ENCODE peak calls at places on chromosomes 13 and 19, in four cellular contexts. T is activated CD4-positive, alpha-beta T cell treated with anti-CD3 and anti-CD28 coated beads for 48 hours; L is caudate nucleus; H is AG09309. O is an unnamed sample.

GRCh38 chr13:25906211-25906661 is 145.6 kb downstream of the SHISA2 start:
- DNase-seq in T (no peak), L (no peak), H (no peak), O (no peak)

GRCh38 chr19:12789904-12790619 is 1.2 kb upstream of the JUNB start:
- DNase-seq in T (peak), L (peak), H (peak), O (peak)

GRCh38 chr13:30196025-30196424 is 111.3 kb downstream of the KATNAL1 start:
- DNase-seq in T (no peak), L (no peak), H (no peak), O (peak)

GRCh38 chr13:40779049-40779448 is 8.1 kb upstream of the MRPS31 start:
- DNase-seq in T (no peak), L (no peak), H (no peak), O (no peak)

GRCh38 chr13:34730966-34731365 is 211.1 kb upstream of the NBEA start:
- DNase-seq in T (no peak), L (no peak), H (no peak), O (no peak)

GRCh38 chr19:11420429-11420893 is 1.3 kb upstream of the RGL3 start:
- DNase-seq in T (no peak), L (no peak), H (no peak), O (peak)

GRCh38 chr19:13783565-13784500 is 9.6 kb downstream of the C19orf53 start:
- DNase-seq in T (no peak), L (no peak), H (no peak), O (no peak)

GRCh38 chr13:30714629-30715028 is 20.7 kb upstream of the ALOX5AP start:
- DNase-seq in T (no peak), L (no peak), H (no peak), O (no peak)

GRCh38 chr19:18932216-18932841 is 8.7 kb downstream of the HOMER3 start:
- DNase-seq in T (peak), L (peak), H (no peak), O (peak)

O was measured in retina.